ENCODE peak calls at places on chromosomes 5 and 9, in seven cellular contexts. R is cardiac fibroblast; L is CD4-positive, alpha-beta T cell; I is fibroblast of mammary gland; Z is AG09309; K is cardiac muscle cell; G is IMR-90. M is an unnamed sample.

GRCh38 chr5:122390107-122390506 is 78.1 kb downstream of the SNCAIP start:
- DNase-seq in R (no peak), L (no peak), I (no peak), Z (no peak), K (no peak), G (no peak), M (no peak)

GRCh38 chr5:57405984-57406383 is 76.6 kb downstream of the ACTBL2 start:
- DNase-seq in R (peak), L (no peak), I (peak), Z (no peak), K (no peak), G (peak), M (no peak)

GRCh38 chr9:130630091-130630450 is 34.3 kb upstream of the PRDM12 start:
- DNase-seq in R (no peak), L (no peak), I (no peak), Z (no peak), K (no peak), G (no peak), M (no peak)

GRCh38 chr9:68705636-68706578 is 867 bp downstream of the PIP5K1B start:
- DNase-seq in R (peak), L (no peak), I (no peak), Z (no peak), K (peak), G (no peak), M (peak)

GRCh38 chr5:359301-359897 is 37.9 kb downstream of the AHRR start:
- DNase-seq in R (no peak), L (no peak), I (no peak), Z (no peak), K (no peak), G (no peak), M (no peak)

GRCh38 chr9:89353989-89354388 is 35.7 kb downstream of the SECISBP2 start:
- DNase-seq in R (no peak), L (no peak), I (no peak), Z (no peak), K (no peak), G (no peak), M (no peak)

GRCh38 chr5:54217826-54218503 is 92.4 kb downstream of the ARL15 start:
- DNase-seq in R (peak), L (no peak), I (peak), Z (peak), K (peak), G (peak), M (peak)

GRCh38 chr9:126108240-126108639 is 218.4 kb upstream of the MVB12B start:
- DNase-seq in R (peak), L (no peak), I (no peak), Z (no peak), K (peak), G (no peak), M (peak)

GRCh38 chr9:89808801-89809200 is 204.0 kb downstream of the GADD45G start:
- DNase-seq in R (no peak), L (no peak), I (no peak), Z (no peak), K (no peak), G (no peak), M (no peak)

GRCh38 chr5:113166285-113166684 is 189.7 kb downstream of the DCP2 start:
- DNase-seq in R (peak), L (no peak), I (peak), Z (no peak), K (no peak), G (peak), M (no peak)

GRCh38 chr5:75729321-75729720 is 12.1 kb upstream of the POC5 start:
- DNase-seq in R (peak), L (no peak), I (no peak), Z (no peak), K (no peak), G (no peak), M (no peak)

GRCh38 chr9:107809859-107810492 is 320.4 kb upstream of the KLF4 start:
- DNase-seq in R (peak), L (no peak), I (no peak), Z (no peak), K (no peak), G (peak), M (no peak)

DNA sequence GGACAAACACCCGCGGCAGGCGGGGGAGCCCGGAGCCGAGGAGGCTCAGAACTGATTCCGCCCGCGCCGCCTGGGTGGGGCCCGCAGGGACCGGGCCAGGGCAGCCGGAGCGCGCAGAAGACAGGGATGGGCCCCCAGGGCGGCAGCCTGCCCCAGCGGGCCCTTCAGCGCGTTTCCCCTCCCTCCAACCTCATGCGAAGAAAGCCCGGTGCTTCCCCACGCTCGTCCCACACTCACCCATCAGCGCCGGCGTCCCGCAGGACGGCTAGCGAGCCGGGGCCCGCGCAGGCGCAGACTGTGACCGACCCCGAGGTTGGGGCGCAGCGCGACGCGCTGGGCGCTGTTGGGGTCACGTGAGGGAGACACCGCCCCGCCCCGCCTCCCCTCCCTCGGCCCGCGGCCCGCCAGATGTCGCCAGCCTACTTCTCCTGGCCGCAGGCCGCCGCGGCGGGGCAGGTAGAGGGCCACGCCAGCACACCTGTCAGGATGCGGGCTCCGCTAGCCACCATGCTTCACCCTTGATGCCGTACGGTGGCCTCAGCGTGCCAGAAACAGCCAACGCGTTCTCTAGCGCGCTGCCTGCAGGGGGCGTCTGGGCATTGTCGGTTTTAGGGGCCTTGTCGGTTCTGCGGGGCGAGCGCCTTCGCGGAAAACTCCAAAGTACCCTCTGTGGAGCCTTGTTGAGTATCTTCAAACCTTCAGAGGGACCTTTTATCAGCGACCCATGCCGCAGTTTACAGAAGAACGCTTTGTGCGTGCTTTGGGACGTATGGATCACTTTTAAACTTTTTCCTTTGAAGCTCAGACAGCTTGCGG is at the start of gene SLC25A51:
- DNase-seq in R (peak), L (peak), I (peak), Z (peak), K (peak), G (peak), M (peak)
- TF ChIP-seq CTCF in R (peak), L (peak), I (peak), Z (peak), K (peak), G (peak), M (peak)

GRCh38 chr5:45383985-45384384 is 312.2 kb downstream of the HCN1 start:
- DNase-seq in R (no peak), L (no peak), I (no peak), Z (no peak), K (no peak), G (no peak), M (no peak)

GRCh38 chr5:45385321-45386058 is 310.7 kb downstream of the HCN1 start:
- DNase-seq in R (peak), L (no peak), I (peak), Z (no peak), K (no peak), G (peak), M (peak)
- TF ChIP-seq CTCF in R (no peak), L (no peak), I (no peak), Z (no peak), K (no peak), G (no peak), M (no peak)

DNA sequence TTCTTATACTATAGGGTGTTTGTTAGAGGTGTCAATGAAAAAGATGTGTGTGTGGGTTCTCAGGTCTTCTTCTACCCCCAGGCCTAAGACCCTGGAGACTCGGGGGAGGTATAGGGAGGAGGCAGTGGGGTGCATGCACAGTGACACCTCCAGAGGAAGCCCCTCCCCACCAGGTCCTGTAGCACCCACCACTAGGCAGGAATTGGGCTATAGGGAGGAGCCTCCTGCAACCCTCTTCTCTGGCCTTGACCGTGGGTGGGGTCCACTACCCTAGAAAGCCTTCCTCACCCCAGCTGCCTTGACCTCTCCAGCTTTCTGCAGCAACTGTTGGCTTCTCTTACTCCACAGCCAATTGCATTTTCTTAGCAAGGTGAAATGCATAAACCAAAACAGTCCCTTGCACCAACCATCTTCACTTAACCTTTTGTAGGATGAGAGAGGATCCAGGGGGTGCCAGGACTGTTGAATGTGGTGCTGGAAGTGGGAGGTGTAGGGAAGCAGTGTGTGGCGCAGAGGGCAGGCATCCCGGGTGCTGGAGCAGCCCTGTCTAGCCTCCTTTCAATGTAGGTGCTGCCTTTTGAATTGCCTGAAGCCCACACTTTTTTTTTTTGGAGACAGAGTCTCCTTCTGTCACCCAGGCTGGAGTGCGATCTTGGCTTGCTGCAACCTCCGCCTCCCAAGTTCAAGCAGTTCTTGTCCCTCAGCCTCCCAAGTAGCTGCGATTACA is 128.5 kb downstream of the RGS3 start:
- DNase-seq in R (no peak), L (no peak), I (no peak), Z (no peak), K (no peak), G (no peak), M (no peak)
- TF ChIP-seq CTCF in R (no peak), L (no peak), I (no peak), Z (no peak), K (no peak), G (no peak), M (no peak)

DNA sequence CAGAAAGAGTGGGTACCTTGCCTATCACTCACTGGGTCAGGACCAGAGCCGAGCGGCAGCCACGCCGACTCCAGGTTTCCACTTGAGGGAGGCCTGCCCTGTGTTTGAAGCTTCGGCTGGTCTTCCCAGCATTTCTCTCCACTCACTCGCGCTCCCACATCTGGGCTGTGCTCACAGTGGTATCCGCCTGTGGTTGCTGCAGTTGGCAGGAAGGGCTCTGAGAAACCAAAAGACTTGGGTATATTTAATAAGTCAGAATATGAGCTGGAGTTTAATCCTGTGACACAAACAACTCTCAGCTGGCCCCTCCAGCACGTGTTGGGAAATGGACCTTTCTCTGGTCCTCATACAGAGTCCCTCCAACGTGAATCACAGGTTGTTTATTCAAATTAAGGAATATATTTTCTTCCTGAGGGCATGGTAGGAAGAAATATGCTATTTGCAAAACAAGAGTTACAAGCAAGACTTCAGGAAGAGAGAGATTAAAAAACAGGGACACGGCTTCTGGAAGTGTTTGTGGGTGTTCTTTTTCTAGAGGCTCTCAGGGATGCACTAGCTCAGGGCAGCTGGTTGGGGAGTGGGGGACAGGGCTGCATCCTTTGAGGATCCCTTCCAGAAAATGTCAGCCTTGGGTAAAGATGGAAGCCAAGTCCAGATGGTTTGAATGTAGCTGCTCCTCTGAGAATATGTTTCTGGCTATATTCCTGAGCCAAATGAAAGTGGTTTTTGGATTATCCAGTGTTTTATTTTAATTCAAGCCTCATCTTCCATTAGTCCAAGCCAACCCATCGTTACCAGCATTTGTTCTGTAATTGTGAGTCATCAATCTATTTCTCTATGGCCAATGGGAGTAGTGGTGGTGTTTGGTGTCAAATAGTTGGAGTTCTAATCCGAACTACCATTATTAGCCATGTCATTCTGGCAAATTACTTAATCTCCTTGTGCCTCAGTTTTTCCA is 70.6 kb downstream of the SPRY4 start:
- DNase-seq in R (peak), L (no peak), I (peak), Z (peak), K (no peak), G (peak), M (no peak)
- TF ChIP-seq CTCF in R (no peak), L (no peak), I (no peak), Z (no peak), K (no peak), G (no peak), M (no peak)

DNA sequence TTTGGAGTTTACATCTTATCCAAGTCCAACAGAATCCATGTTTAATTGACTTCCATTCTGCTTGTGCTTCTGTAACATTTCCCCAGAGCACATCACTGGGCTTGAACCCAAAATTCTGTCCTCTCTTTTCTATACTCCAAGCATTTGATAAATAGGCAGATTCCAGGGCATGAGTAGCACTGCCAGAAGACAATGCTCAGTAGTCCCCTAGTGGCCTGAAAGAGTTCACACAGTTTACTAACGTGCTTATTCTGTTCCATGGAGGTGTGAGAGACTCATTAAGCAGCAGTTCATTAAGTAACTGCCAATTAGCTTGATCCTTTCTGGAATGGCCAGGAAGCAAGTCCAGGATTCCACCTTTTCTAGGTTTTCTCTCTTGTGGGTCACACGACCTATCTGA is 9.4 kb upstream of the GABRA6 start:
- DNase-seq in R (no peak), L (no peak), I (peak), Z (no peak), K (peak), G (no peak), M (peak)
- TF ChIP-seq CTCF in R (peak), L (no peak), I (no peak), Z (no peak), K (no peak), G (no peak), M (peak)

DNA sequence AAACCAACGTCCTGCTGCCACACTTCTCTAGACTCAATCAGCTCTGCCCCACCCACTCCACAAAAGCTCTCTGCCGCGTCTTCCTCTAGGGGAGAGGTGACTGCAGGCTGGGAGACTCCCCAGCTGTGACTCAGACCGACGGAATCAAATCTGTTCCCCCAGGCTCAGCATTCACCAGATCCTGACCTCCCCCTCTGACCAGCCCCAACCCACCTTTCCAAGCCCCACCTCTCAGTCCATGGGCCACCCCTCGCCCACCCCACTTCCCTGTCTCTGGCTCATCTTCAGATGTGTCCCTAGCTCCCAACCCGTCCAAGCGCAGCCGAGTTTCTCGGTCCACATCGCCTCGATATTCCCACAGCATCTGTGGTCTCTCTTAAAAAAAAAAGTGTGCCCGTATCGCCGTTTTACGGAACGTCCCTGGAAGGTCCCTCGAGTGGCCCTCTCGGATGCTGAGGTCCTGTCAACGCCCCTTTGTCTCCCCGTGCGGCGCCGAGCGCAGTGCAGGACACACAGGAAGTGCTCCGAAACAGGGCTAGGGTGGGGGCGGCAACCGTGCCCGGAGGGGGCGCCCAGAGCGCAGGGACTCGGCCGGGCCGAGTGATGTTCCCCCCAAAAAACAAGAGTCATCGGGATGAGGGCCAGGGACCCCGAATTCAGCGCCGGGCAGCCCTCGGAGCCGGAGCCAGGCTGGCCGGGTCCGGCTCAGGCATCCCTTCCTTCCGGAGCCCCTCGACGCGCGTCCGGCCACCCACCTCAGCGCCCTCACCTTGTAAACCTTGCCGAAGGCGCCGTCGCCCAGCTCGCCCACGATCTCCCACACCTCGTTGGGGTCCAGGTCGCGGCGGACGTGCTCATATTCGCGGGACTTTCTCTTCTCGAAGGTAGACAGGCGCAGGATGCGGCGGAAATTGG is 649 bp downstream of the STK10 start:
- DNase-seq in R (peak), L (peak), I (peak), Z (no peak), K (peak), G (peak), M (peak)
- TF ChIP-seq CTCF in R (peak), L (no peak), I (no peak), Z (no peak), K (no peak), G (peak), M (no peak)

GRCh38 chr9:114034663-114035062 is 43.4 kb downstream of the AMBP start:
- DNase-seq in R (no peak), L (no peak), I (no peak), Z (no peak), K (no peak), G (no peak), M (no peak)

GRCh38 chr9:114035221-114035844 is 42.8 kb downstream of the AMBP start:
- DNase-seq in R (no peak), L (no peak), I (no peak), Z (no peak), K (no peak), G (no peak), M (no peak)

GRCh38 chr9:114034176-114034575 is 43.9 kb downstream of the AMBP start:
- DNase-seq in R (no peak), L (no peak), I (no peak), Z (no peak), K (no peak), G (no peak), M (no peak)

GRCh38 chr9:114031948-114032688 is 46.0 kb downstream of the AMBP start:
- DNase-seq in R (peak), L (no peak), I (no peak), Z (no peak), K (no peak), G (no peak), M (no peak)

DNA sequence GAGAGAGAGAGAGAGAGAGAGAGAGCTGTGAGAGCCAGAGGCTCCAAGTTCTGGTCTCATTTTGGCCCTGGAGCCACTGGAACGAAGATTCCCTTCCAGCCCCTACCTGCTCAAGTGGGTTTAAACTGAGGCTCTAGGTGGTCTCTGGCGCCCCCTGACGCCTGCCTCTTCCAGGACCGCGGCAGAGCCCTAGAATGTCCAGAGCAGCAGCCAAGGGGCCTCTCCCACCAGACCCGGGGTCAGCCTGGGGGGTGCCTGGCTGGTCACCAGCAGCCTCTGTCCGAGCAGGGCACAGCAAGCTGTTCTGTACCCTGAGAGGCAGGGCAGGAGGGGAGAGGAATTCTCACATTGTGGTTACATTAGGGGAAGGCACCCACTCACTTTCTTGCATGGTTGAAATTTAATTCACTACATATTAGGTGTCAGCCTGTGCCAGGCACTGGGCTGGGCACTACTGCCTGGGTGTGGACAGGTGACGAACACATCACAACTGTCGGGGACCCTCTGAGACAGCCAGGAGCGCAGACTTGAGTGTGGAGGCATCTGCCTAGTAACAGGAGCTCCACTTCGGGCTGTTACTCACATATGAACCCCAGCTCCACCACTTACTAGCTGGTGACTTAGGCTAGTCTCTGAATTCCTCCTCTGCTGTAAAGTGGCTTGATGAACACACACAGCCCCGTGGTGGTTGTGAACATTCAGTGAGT is 44.5 kb downstream of the AMBP start:
- DNase-seq in R (peak), L (no peak), I (peak), Z (no peak), K (peak), G (no peak), M (peak)
- TF ChIP-seq CTCF in R (peak), L (no peak), I (peak), Z (peak), K (peak), G (peak), M (peak)